ENCODE peak calls at places on chromosomes 2 and 18, in four cellular contexts. One of them, this sample, is unnamed.
A peak's percentile ranks its signal among the peaks of the same experiment; 100 is the strongest.

GRCh38 chr2:223052710-223053261 is 796 bp downstream of the KCNE4 start:
- DNase-seq in naive thymus-derived CD4-positive, alpha-beta T cell: no peak
- DNase-seq in left lung: peak; percentile 68
- DNase-seq in SJSA1: peak; percentile 46
- DNase-seq in this sample: no peak

GRCh38 chr2:233399306-233400225 is 45.3 kb downstream of the DGKD start:
- DNase-seq in naive thymus-derived CD4-positive, alpha-beta T cell: peak; percentile 54
- DNase-seq in left lung: no peak
- DNase-seq in SJSA1: no peak
- DNase-seq in this sample: peak; percentile 22

GRCh38 chr18:39057423-39058057 is 1491.9 kb upstream of the CELF4 start:
- DNase-seq in naive thymus-derived CD4-positive, alpha-beta T cell: no peak
- DNase-seq in left lung: no peak
- DNase-seq in SJSA1: no peak
- DNase-seq in this sample: no peak

GRCh38 chr2:41920812-41921211 is 127.0 kb upstream of the PKDCC start:
- DNase-seq in naive thymus-derived CD4-positive, alpha-beta T cell: no peak
- DNase-seq in left lung: no peak
- DNase-seq in SJSA1: no peak
- DNase-seq in this sample: no peak

GRCh38 chr2:7972670-7973069 is 709.2 kb upstream of the ID2 start:
- DNase-seq in naive thymus-derived CD4-positive, alpha-beta T cell: no peak
- DNase-seq in left lung: no peak
- DNase-seq in SJSA1: no peak
- DNase-seq in this sample: no peak

GRCh38 chr2:181686566-181687185 is 6.4 kb upstream of the NEUROD1 start:
- DNase-seq in naive thymus-derived CD4-positive, alpha-beta T cell: no peak
- DNase-seq in left lung: no peak
- DNase-seq in SJSA1: no peak
- DNase-seq in this sample: no peak

GRCh38 chr2:206693399-206694137 is 24.6 kb downstream of the DYTN start:
- DNase-seq in naive thymus-derived CD4-positive, alpha-beta T cell: peak; percentile 40
- DNase-seq in left lung: no peak
- DNase-seq in SJSA1: no peak
- DNase-seq in this sample: no peak

GRCh38 chr2:189096769-189097447 is 82.7 kb downstream of the COL5A2 start:
- DNase-seq in naive thymus-derived CD4-positive, alpha-beta T cell: no peak
- DNase-seq in left lung: no peak
- DNase-seq in SJSA1: peak; percentile 52
- DNase-seq in this sample: no peak

GRCh38 chr18:58176915-58177717 is 133.1 kb downstream of the NEDD4L start:
- DNase-seq in naive thymus-derived CD4-positive, alpha-beta T cell: no peak
- DNase-seq in left lung: no peak
- DNase-seq in SJSA1: peak; percentile 73
- DNase-seq in this sample: no peak

GRCh38 chr2:114020668-114021067 is 130.8 kb downstream of the ACTR3 start:
- DNase-seq in naive thymus-derived CD4-positive, alpha-beta T cell: no peak
- DNase-seq in left lung: no peak
- DNase-seq in SJSA1: no peak
- DNase-seq in this sample: no peak

GRCh38 chr2:42835577-42836371 is 43.4 kb upstream of the HAAO start:
- DNase-seq in naive thymus-derived CD4-positive, alpha-beta T cell: no peak
- DNase-seq in left lung: no peak
- DNase-seq in SJSA1: peak; percentile 97
- DNase-seq in this sample: no peak

GRCh38 chr2:55147531-55147930 is 84.6 kb downstream of the CLHC1 start:
- DNase-seq in naive thymus-derived CD4-positive, alpha-beta T cell: no peak
- DNase-seq in left lung: no peak
- DNase-seq in SJSA1: no peak
- DNase-seq in this sample: no peak

GRCh38 chr2:160522951-160523700 is 29.5 kb upstream of the RBMS1 start:
- DNase-seq in naive thymus-derived CD4-positive, alpha-beta T cell: no peak
- DNase-seq in left lung: no peak
- DNase-seq in SJSA1: no peak
- DNase-seq in this sample: no peak

GRCh38 chr2:150570712-150571111 is 83.2 kb upstream of the RND3 start:
- DNase-seq in naive thymus-derived CD4-positive, alpha-beta T cell: no peak
- DNase-seq in left lung: no peak
- DNase-seq in SJSA1: peak; percentile 52
- DNase-seq in this sample: no peak

GRCh38 chr2:54597153-54597827 is 126.2 kb upstream of the EML6 start:
- DNase-seq in naive thymus-derived CD4-positive, alpha-beta T cell: no peak
- DNase-seq in left lung: no peak
- DNase-seq in SJSA1: no peak
- DNase-seq in this sample: no peak

GRCh38 chr18:35159782-35160181 is 81.1 kb upstream of the ZNF397 start:
- DNase-seq in naive thymus-derived CD4-positive, alpha-beta T cell: no peak
- DNase-seq in left lung: no peak
- DNase-seq in SJSA1: no peak
- DNase-seq in this sample: no peak

GRCh38 chr2:148300534-148300933 is 279.6 kb downstream of the MBD5 start:
- DNase-seq in naive thymus-derived CD4-positive, alpha-beta T cell: no peak
- DNase-seq in left lung: no peak
- DNase-seq in SJSA1: no peak
- DNase-seq in this sample: no peak

GRCh38 chr2:24435391-24436316 is 55.4 kb upstream of the NCOA1 start:
- DNase-seq in naive thymus-derived CD4-positive, alpha-beta T cell: no peak
- DNase-seq in left lung: no peak
- DNase-seq in SJSA1: no peak
- DNase-seq in this sample: no peak

GRCh38 chr2:234425923-234426603 is 70.8 kb downstream of the ARL4C start:
- DNase-seq in naive thymus-derived CD4-positive, alpha-beta T cell: peak; percentile 92
- DNase-seq in left lung: no peak
- DNase-seq in SJSA1: no peak
- DNase-seq in this sample: peak; percentile 71

GRCh38 chr2:112340416-112340815 is 65.0 kb downstream of the ZC3H6 start:
- DNase-seq in naive thymus-derived CD4-positive, alpha-beta T cell: no peak
- DNase-seq in left lung: no peak
- DNase-seq in SJSA1: no peak
- DNase-seq in this sample: no peak

GRCh38 chr18:48540329-48541025 is 1.6 kb downstream of the CTIF start:
- DNase-seq in naive thymus-derived CD4-positive, alpha-beta T cell: peak; percentile 11
- DNase-seq in left lung: peak; percentile 93
- DNase-seq in SJSA1: peak; percentile 86
- DNase-seq in this sample: peak; percentile 17

GRCh38 chr18:37665346-37665745 is 99.7 kb upstream of the CELF4 start:
- DNase-seq in naive thymus-derived CD4-positive, alpha-beta T cell: no peak
- DNase-seq in left lung: no peak
- DNase-seq in SJSA1: no peak
- DNase-seq in this sample: no peak

GRCh38 chr2:45894211-45894610 is 242.7 kb downstream of the PRKCE start:
- DNase-seq in naive thymus-derived CD4-positive, alpha-beta T cell: no peak
- DNase-seq in left lung: no peak
- DNase-seq in SJSA1: no peak
- DNase-seq in this sample: no peak

GRCh38 chr2:153595939-153596338 is 117.4 kb upstream of the RPRM start:
- DNase-seq in naive thymus-derived CD4-positive, alpha-beta T cell: no peak
- DNase-seq in left lung: no peak
- DNase-seq in SJSA1: no peak
- DNase-seq in this sample: no peak

GRCh38 chr2:114122861-114123391 is 233.0 kb downstream of the ACTR3 start:
- DNase-seq in naive thymus-derived CD4-positive, alpha-beta T cell: no peak
- DNase-seq in left lung: no peak
- DNase-seq in SJSA1: no peak
- DNase-seq in this sample: no peak

GRCh38 chr2:24122356-24123211 is 550 bp downstream of the PFN4 start:
- DNase-seq in naive thymus-derived CD4-positive, alpha-beta T cell: peak; percentile 1
- DNase-seq in left lung: no peak
- DNase-seq in SJSA1: no peak
- DNase-seq in this sample: no peak

GRCh38 chr2:20599861-20600461 is 50.9 kb downstream of the HS1BP3 start:
- DNase-seq in naive thymus-derived CD4-positive, alpha-beta T cell: no peak
- DNase-seq in left lung: no peak
- DNase-seq in SJSA1: no peak
- DNase-seq in this sample: no peak

GRCh38 chr2:68366083-68366560 is 1.0 kb downstream of the PLEK start:
- DNase-seq in naive thymus-derived CD4-positive, alpha-beta T cell: no peak
- DNase-seq in left lung: no peak
- DNase-seq in SJSA1: no peak
- DNase-seq in this sample: no peak

GRCh38 chr2:60553496-60553991 is at the start of gene BCL11A:
- DNase-seq in naive thymus-derived CD4-positive, alpha-beta T cell: no peak
- DNase-seq in left lung: no peak
- DNase-seq in SJSA1: no peak
- DNase-seq in this sample: no peak

GRCh38 chr2:145344076-145344724 is 824.3 kb upstream of the ZEB2 start:
- DNase-seq in naive thymus-derived CD4-positive, alpha-beta T cell: no peak
- DNase-seq in left lung: no peak
- DNase-seq in SJSA1: no peak
- DNase-seq in this sample: no peak

GRCh38 chr18:53796042-53796729 is 428.3 kb downstream of the MBD2 start:
- DNase-seq in naive thymus-derived CD4-positive, alpha-beta T cell: no peak
- DNase-seq in left lung: no peak
- DNase-seq in SJSA1: peak; percentile 44
- DNase-seq in this sample: no peak

GRCh38 chr18:37537868-37538525 is 27.6 kb downstream of the CELF4 start:
- DNase-seq in naive thymus-derived CD4-positive, alpha-beta T cell: no peak
- DNase-seq in left lung: peak; percentile 89
- DNase-seq in SJSA1: peak; percentile 75
- DNase-seq in this sample: no peak

GRCh38 chr18:54950221-54950620 is 9.0 kb downstream of the CCDC68 start:
- DNase-seq in naive thymus-derived CD4-positive, alpha-beta T cell: no peak
- DNase-seq in left lung: no peak
- DNase-seq in SJSA1: no peak
- DNase-seq in this sample: no peak

GRCh38 chr2:127084611-127085031 is 22.3 kb downstream of the BIN1 start:
- DNase-seq in naive thymus-derived CD4-positive, alpha-beta T cell: peak; percentile 59
- DNase-seq in left lung: no peak
- DNase-seq in SJSA1: no peak
- DNase-seq in this sample: no peak

GRCh38 chr2:70391988-70392387 is 90.1 kb upstream of the FAM136A start:
- DNase-seq in naive thymus-derived CD4-positive, alpha-beta T cell: no peak
- DNase-seq in left lung: no peak
- DNase-seq in SJSA1: no peak
- DNase-seq in this sample: no peak

GRCh38 chr2:238729261-238729935 is 118.5 kb upstream of the TWIST2 start:
- DNase-seq in naive thymus-derived CD4-positive, alpha-beta T cell: no peak
- DNase-seq in left lung: no peak
- DNase-seq in SJSA1: no peak
- DNase-seq in this sample: no peak
- H3K27ac ChIP-seq in naive thymus-derived CD4-positive, alpha-beta T cell: no peak overlapping the region
- H3K27ac ChIP-seq in left lung: peak overlapping the region; percentile 73
- H3K27ac ChIP-seq in SJSA1: no peak overlapping the region
- H3K27ac ChIP-seq in this sample: no peak overlapping the region

DNA sequence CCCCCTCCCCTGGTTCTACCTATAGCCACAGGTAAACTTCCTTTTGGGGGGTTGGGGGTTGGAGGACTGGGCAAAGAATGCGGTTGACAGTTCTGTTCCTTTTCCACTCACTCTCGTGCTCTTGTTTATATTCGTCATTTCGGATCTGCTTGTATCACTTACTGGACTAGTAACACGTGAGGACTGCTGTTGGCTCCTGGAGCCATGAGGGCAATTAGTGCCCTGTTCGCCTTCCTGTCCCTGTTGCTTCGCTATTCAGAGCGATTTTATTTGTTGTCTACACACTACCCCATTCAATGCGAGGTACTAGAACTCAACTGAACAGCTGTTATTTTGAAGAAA is 1.0 kb downstream of the KCNJ3 start:
- DNase-seq in naive thymus-derived CD4-positive, alpha-beta T cell: no peak
- DNase-seq in left lung: no peak
- DNase-seq in SJSA1: no peak
- DNase-seq in this sample: no peak
- H3K4me3 ChIP-seq in naive thymus-derived CD4-positive, alpha-beta T cell: no peak overlapping the region
- H3K4me3 ChIP-seq in left lung: no peak overlapping the region
- H3K4me3 ChIP-seq in SJSA1: no peak overlapping the region
- H3K4me3 ChIP-seq in this sample: no peak overlapping the region

DNA sequence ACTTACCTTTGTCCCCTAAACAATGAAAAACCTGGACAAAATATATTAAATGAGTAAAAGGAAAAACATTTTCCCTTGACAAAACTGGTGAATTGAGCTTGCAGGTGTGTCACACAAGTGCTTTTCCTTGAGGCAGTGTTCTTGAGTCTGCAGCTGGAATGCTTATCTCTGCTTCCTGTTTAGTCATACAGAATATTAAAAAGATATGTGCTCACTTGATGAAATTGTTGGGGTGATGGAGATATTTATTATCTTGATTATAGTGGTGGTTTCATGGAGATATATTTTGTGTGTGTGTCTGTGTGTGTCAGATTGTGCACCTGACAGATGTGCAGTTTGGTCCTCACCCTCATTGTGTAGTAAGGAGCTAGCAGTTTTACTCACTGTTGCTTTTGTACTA is 3.3 kb downstream of the TAF1B start:
- DNase-seq in naive thymus-derived CD4-positive, alpha-beta T cell: no peak
- DNase-seq in left lung: no peak
- DNase-seq in SJSA1: no peak
- DNase-seq in this sample: no peak
- H3K36me3 ChIP-seq in naive thymus-derived CD4-positive, alpha-beta T cell: peaks cover 16% of the 10 kb centered on the region
- H3K36me3 ChIP-seq in left lung: no peaks in the 10 kb centered on the region
- H3K36me3 ChIP-seq in SJSA1: peaks cover 56% of the 10 kb centered on the region
- H3K36me3 ChIP-seq in this sample: peaks cover 27% of the 10 kb centered on the region

GRCh38 chr2:200138386-200139184 is 167.9 kb upstream of the SPATS2L start:
- DNase-seq in naive thymus-derived CD4-positive, alpha-beta T cell: no peak
- DNase-seq in left lung: no peak
- DNase-seq in SJSA1: no peak
- DNase-seq in this sample: no peak
- H3K27ac ChIP-seq in naive thymus-derived CD4-positive, alpha-beta T cell: no peak overlapping the region
- H3K27ac ChIP-seq in left lung: no peak overlapping the region
- H3K27ac ChIP-seq in SJSA1: no peak overlapping the region
- H3K27ac ChIP-seq in this sample: no peak overlapping the region

GRCh38 chr18:5982332-5982731 is 87.0 kb upstream of the TMEM200C start:
- DNase-seq in naive thymus-derived CD4-positive, alpha-beta T cell: no peak
- DNase-seq in left lung: no peak
- DNase-seq in SJSA1: no peak
- DNase-seq in this sample: no peak

GRCh38 chr18:5980721-5981120 is 85.4 kb upstream of the TMEM200C start:
- DNase-seq in naive thymus-derived CD4-positive, alpha-beta T cell: no peak
- DNase-seq in left lung: no peak
- DNase-seq in SJSA1: no peak
- DNase-seq in this sample: no peak

GRCh38 chr18:5977022-5977421 is 81.7 kb upstream of the TMEM200C start:
- DNase-seq in naive thymus-derived CD4-positive, alpha-beta T cell: no peak
- DNase-seq in left lung: no peak
- DNase-seq in SJSA1: no peak
- DNase-seq in this sample: no peak

GRCh38 chr18:5979176-5979888 is 84.0 kb upstream of the TMEM200C start:
- DNase-seq in naive thymus-derived CD4-positive, alpha-beta T cell: no peak
- DNase-seq in left lung: no peak
- DNase-seq in SJSA1: no peak
- DNase-seq in this sample: no peak

GRCh38 chr18:5979971-5980457 is 84.7 kb upstream of the TMEM200C start:
- DNase-seq in naive thymus-derived CD4-positive, alpha-beta T cell: no peak
- DNase-seq in left lung: no peak
- DNase-seq in SJSA1: no peak
- DNase-seq in this sample: no peak
- H3K4me3 ChIP-seq in naive thymus-derived CD4-positive, alpha-beta T cell: no peak overlapping the region
- H3K4me3 ChIP-seq in left lung: no peak overlapping the region
- H3K4me3 ChIP-seq in SJSA1: no peak overlapping the region
- H3K4me3 ChIP-seq in this sample: no peak overlapping the region

DNA sequence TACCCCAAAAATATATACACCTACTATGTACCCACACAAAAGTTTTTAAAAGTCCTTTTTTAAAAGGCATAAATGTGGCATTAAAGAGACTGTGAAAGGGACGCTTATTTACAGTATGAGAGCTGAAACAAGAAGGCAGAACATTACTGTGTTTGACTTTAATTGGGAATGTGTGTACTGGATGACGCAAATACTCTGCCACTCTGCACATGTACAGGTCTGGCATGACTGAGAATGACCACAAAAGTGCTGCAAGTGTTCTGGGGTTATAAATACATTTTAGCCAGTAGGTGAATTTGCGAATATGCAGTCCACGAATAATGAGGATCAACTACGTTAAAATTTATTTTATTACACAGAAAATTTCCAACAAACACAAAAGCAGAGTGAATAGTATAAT is 11.4 kb downstream of the DARS1 start:
- DNase-seq in naive thymus-derived CD4-positive, alpha-beta T cell: no peak
- DNase-seq in left lung: no peak
- DNase-seq in SJSA1: no peak
- DNase-seq in this sample: no peak
- H3K36me3 ChIP-seq in naive thymus-derived CD4-positive, alpha-beta T cell: peaks cover 12% of the 10 kb centered on the region
- H3K36me3 ChIP-seq in left lung: no peaks in the 10 kb centered on the region
- H3K36me3 ChIP-seq in SJSA1: peaks cover 28% of the 10 kb centered on the region
- H3K36me3 ChIP-seq in this sample: peaks cover 6% of the 10 kb centered on the region